ENCODE peak calls at places on chromosomes 7 and 10, in seven cellular contexts. Z is AG04450; Y is endothelial cell; M is suprapubic skin; K is IMR-90; R is CD4-positive, alpha-beta T cell; S is astrocyte of the cerebellum. N is an unnamed sample.

GRCh38 chr10:615583-616152 is 73.8 kb downstream of the DIP2C start:
- DNase-seq in Y (no peak), K (peak; percentile 98), S (peak; percentile 77), M (no peak), Z (peak; percentile 77), R (no peak), N (peak; percentile 55)

GRCh38 chr7:46168671-46169383 is 247.8 kb upstream of the IGFBP3 start:
- DNase-seq in R (no peak), Z (no peak), Y (no peak), K (peak; percentile 72), M (no peak), S (no peak), N (no peak)

GRCh38 chr7:2644514-2645273 is 12.9 kb downstream of the TTYH3 start:
- DNase-seq in S (no peak), K (no peak), M (no peak), R (no peak), Y (no peak), Z (no peak), N (no peak)

GRCh38 chr7:158070222-158070920 is 517.3 kb downstream of the PTPRN2 start:
- DNase-seq in M (no peak), K (no peak), R (no peak), Y (no peak), S (no peak), Z (no peak), N (no peak)

GRCh38 chr10:97065128-97065527 is 120.6 kb downstream of the SLIT1 start:
- DNase-seq in Y (no peak), M (no peak), S (no peak), K (no peak), R (no peak), Z (no peak), N (no peak)

GRCh38 chr10:13707156-13707881 is 120.6 kb downstream of the PRPF18 start:
- DNase-seq in R (peak; percentile 3), K (peak; percentile 95), Y (peak; percentile 61), S (peak; percentile 95), M (no peak), Z (peak; percentile 70), N (peak; percentile 82)

GRCh38 chr7:112422842-112423496 is 27.3 kb upstream of the IFRD1 start:
- DNase-seq in K (peak; percentile 81), R (no peak), M (peak; percentile 92), Z (no peak), S (peak; percentile 91), Y (peak; percentile 9), N (peak; percentile 93)

GRCh38 chr10:7337431-7338171 is 73.2 kb downstream of the SFMBT2 start:
- DNase-seq in K (no peak), M (no peak), Z (no peak), R (no peak), S (no peak), Y (no peak), N (no peak)

GRCh38 chr7:23594879-23595604 is 2.1 kb upstream of the CCDC126 start:
- DNase-seq in Y (no peak), R (no peak), Z (no peak), M (no peak), K (no peak), S (no peak), N (peak; percentile 23)

GRCh38 chr10:3486346-3487065 is 298.5 kb downstream of the KLF6 start:
- DNase-seq in Z (no peak), K (peak; percentile 57), S (no peak), Y (peak; percentile 15), R (no peak), M (no peak), N (peak; percentile 43)

GRCh38 chr10:131900350-131901152 is at the start of gene PPP2R2D:
- DNase-seq in S (peak; percentile 70), M (peak; percentile 96), R (peak; percentile 95), Z (peak; percentile 57), Y (peak; percentile 94), K (peak; percentile 83), N (peak; percentile 90)

GRCh38 chr7:68187549-68187948 is 1190.9 kb downstream of the TYW1 start:
- DNase-seq in M (no peak), Y (no peak), R (no peak), Z (no peak), K (no peak), S (no peak), N (no peak)

GRCh38 chr10:79425074-79425532 is 20.3 kb downstream of the ZCCHC24 start:
- DNase-seq in K (no peak), Z (no peak), M (no peak), S (no peak), R (no peak), Y (no peak), N (no peak)

GRCh38 chr10:115975506-115975905 is 297.5 kb downstream of the GFRA1 start:
- DNase-seq in K (no peak), Z (no peak), S (no peak), Y (no peak), R (no peak), M (no peak), N (no peak)

GRCh38 chr10:43316988-43317387 is 50.1 kb upstream of the RASGEF1A start:
- DNase-seq in Y (no peak), Z (no peak), S (no peak), M (no peak), R (no peak), K (no peak), N (no peak)
- TF ChIP-seq CTCF in Y (no peak), Z (no peak), S (no peak), M (no peak), R (no peak), K (no peak), N (no peak)

DNA sequence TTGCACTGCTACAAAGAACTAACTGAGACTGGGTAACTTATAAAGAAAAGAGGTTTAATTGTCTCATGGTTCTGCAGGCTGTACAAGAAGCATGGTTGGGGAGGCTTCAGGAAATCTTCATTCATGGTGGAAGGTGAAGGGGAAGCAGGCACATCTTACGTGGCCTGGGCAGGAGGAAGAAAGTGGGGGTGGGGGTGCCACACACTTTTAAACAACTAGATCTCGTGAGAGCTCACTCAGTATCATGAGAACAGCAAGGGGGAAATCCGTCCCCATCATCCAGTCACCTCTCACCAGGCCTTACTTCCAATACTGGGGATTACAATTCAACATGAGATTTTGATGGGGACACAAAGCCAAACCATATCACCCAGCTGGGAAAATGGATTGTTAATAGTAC is 281.7 kb downstream of the AUTS2 start:
- DNase-seq in S (no peak), Y (no peak), Z (no peak), K (no peak), R (no peak), M (no peak), N (no peak)
- TF ChIP-seq CTCF in S (no peak), Y (no peak), Z (no peak), K (no peak), R (no peak), M (no peak), N (no peak)

GRCh38 chr7:146175716-146176115 is 59.1 kb downstream of the CNTNAP2 start:
- DNase-seq in Y (no peak), M (no peak), Z (no peak), S (no peak), R (no peak), K (no peak), N (peak; percentile 68)
- TF ChIP-seq CTCF in Y (no peak), M (no peak), Z (no peak), S (no peak), R (no peak), K (no peak), N (peak; percentile 55)

GRCh38 chr10:70109064-70109729 is 23.4 kb downstream of the AIFM2 start:
- DNase-seq in R (no peak), K (no peak), M (no peak), Z (no peak), Y (no peak), S (no peak), N (no peak)

GRCh38 chr10:70111496-70111895 is 21.1 kb downstream of the AIFM2 start:
- DNase-seq in K (no peak), S (no peak), Z (no peak), Y (no peak), R (no peak), M (no peak), N (no peak)

GRCh38 chr10:70101668-70102067 is 31.0 kb downstream of the AIFM2 start:
- DNase-seq in R (no peak), Z (no peak), S (no peak), K (no peak), M (no peak), Y (no peak), N (no peak)

GRCh38 chr10:70106958-70107791 is 25.4 kb downstream of the AIFM2 start:
- DNase-seq in Y (peak; percentile 73), K (no peak), Z (no peak), M (no peak), S (no peak), R (no peak), N (peak; percentile 12)
- TF ChIP-seq CTCF in Y (peak; percentile 81), K (peak; percentile 24), Z (peak; percentile 38), M (peak; percentile 17), S (peak; percentile 44), R (peak; percentile 47), N (peak; percentile 68)